ENCODE peak calls at places on chromosomes 13 and 19, in four cellular contexts. One of them, this sample, is unnamed. For H3K27me3, the result is how much of the 10 kb centered on the place peaks cover.

GRCh38 chr13:39415403-39415802 is 187.6 kb downstream of the LHFPL6 start:
- DNase-seq in astrocyte: no peak
- DNase-seq in fibroblast of lung: peak
- DNase-seq in mesenchymal stem cell: peak
- DNase-seq in this sample: peak

GRCh38 chr19:50573741-50574461 is 5.7 kb upstream of the LRRC4B start:
- DNase-seq in astrocyte: no peak
- DNase-seq in fibroblast of lung: no peak
- DNase-seq in mesenchymal stem cell: no peak
- DNase-seq in this sample: no peak

GRCh38 chr13:105465251-105465650 is 1070.2 kb downstream of the EFNB2 start:
- DNase-seq in astrocyte: no peak
- DNase-seq in fibroblast of lung: no peak
- DNase-seq in mesenchymal stem cell: no peak
- DNase-seq in this sample: no peak

GRCh38 chr19:15810335-15810734 is 5.1 kb downstream of the OR10H1 start:
- DNase-seq in astrocyte: no peak
- DNase-seq in fibroblast of lung: no peak
- DNase-seq in mesenchymal stem cell: no peak
- DNase-seq in this sample: peak

GRCh38 chr19:47356900-47357299 is 7.8 kb downstream of the DHX34 start:
- DNase-seq in astrocyte: no peak
- DNase-seq in fibroblast of lung: no peak
- DNase-seq in mesenchymal stem cell: no peak
- DNase-seq in this sample: no peak

GRCh38 chr19:8615022-8615421 is 4.5 kb upstream of the ADAMTS10 start:
- DNase-seq in astrocyte: peak
- DNase-seq in fibroblast of lung: peak
- DNase-seq in mesenchymal stem cell: peak
- DNase-seq in this sample: no peak

GRCh38 chr19:17794731-17795494 is at the start of gene B3GNT3:
- DNase-seq in astrocyte: no peak
- DNase-seq in fibroblast of lung: no peak
- DNase-seq in mesenchymal stem cell: no peak
- DNase-seq in this sample: no peak

GRCh38 chr19:4014541-4015491 is 7.3 kb downstream of the PIAS4 start:
- DNase-seq in astrocyte: no peak
- DNase-seq in fibroblast of lung: no peak
- DNase-seq in mesenchymal stem cell: no peak
- DNase-seq in this sample: peak

DNA sequence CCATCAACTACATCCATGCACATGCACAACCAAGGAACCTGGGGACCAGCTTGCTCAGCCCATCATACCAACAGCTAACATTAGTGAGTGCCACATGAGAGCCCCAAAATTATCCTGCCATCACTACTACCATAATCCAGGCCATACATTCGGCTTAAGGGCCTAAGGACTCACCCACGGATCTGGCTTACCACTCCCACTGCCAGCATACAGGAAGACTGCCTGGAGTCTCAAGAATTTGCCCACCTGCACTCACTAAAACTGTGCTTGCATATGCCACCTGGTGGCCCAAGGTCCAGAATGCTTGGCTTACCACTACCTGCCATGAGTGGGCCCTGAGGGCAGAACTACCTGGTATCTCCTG is 1562.9 kb upstream of the PRR20A start:
- DNase-seq in astrocyte: no peak
- DNase-seq in fibroblast of lung: no peak
- DNase-seq in mesenchymal stem cell: no peak
- DNase-seq in this sample: no peak
- H3K4me2 ChIP-seq in astrocyte: no peak
- H3K4me2 ChIP-seq in fibroblast of lung: no peak
- H3K4me2 ChIP-seq in mesenchymal stem cell: no peak
- H3K4me2 ChIP-seq in this sample: no peak

GRCh38 chr19:29194658-29195057 is 18.3 kb downstream of the UQCRFS1 start:
- DNase-seq in astrocyte: no peak
- DNase-seq in fibroblast of lung: no peak
- DNase-seq in mesenchymal stem cell: no peak
- DNase-seq in this sample: no peak
- H3K27me3 ChIP-seq in astrocyte: under half
- H3K27me3 ChIP-seq in fibroblast of lung: under half
- H3K27me3 ChIP-seq in mesenchymal stem cell: under half
- H3K27me3 ChIP-seq in this sample: under half

DNA sequence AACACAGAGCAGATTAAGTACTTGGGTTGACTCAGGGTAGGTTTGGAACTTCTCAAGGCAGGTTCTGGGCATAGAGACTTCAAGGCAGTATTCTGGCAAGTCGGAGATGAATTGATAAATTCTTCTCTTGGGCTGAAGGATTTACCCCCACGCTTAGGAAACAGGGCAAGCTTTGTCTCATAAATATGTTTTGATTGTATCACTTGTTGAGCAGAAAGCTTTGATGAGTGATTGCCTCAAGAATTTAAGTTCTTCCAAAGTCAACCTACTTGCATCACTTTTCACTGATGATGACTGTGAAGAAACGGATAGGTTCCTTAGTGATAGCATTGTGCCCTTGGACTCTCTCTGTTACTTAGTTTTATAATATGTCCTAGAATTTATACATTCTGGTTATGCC is 258.6 kb upstream of the DACH1 start:
- DNase-seq in astrocyte: peak
- DNase-seq in fibroblast of lung: peak
- DNase-seq in mesenchymal stem cell: no peak
- DNase-seq in this sample: no peak
- H3K4me2 ChIP-seq in astrocyte: peak
- H3K4me2 ChIP-seq in fibroblast of lung: no peak
- H3K4me2 ChIP-seq in mesenchymal stem cell: no peak
- H3K4me2 ChIP-seq in this sample: no peak

GRCh38 chr19:12365094-12365371 is 450 bp downstream of the ZNF442 start:
- DNase-seq in astrocyte: peak
- DNase-seq in fibroblast of lung: peak
- DNase-seq in mesenchymal stem cell: no peak
- DNase-seq in this sample: no peak
- H3K27me3 ChIP-seq in astrocyte: under half
- H3K27me3 ChIP-seq in fibroblast of lung: under half
- H3K27me3 ChIP-seq in mesenchymal stem cell: under half
- H3K27me3 ChIP-seq in this sample: under half

GRCh38 chr13:46721054-46721453 is 75.9 kb downstream of the ESD start:
- DNase-seq in astrocyte: no peak
- DNase-seq in fibroblast of lung: peak
- DNase-seq in mesenchymal stem cell: peak
- DNase-seq in this sample: peak
- H3K4me2 ChIP-seq in astrocyte: no peak
- H3K4me2 ChIP-seq in fibroblast of lung: no peak
- H3K4me2 ChIP-seq in mesenchymal stem cell: no peak
- H3K4me2 ChIP-seq in this sample: no peak

GRCh38 chr13:41443969-41444368 is 13.4 kb upstream of the RGCC start:
- DNase-seq in astrocyte: no peak
- DNase-seq in fibroblast of lung: no peak
- DNase-seq in mesenchymal stem cell: no peak
- DNase-seq in this sample: no peak
- H3K27me3 ChIP-seq in astrocyte: under half
- H3K27me3 ChIP-seq in fibroblast of lung: under half
- H3K27me3 ChIP-seq in mesenchymal stem cell: under half
- H3K27me3 ChIP-seq in this sample: under half